ENCODE peak calls at places on chromosomes 2 and 18, in five cellular contexts. W, G, H, R and N are unnamed samples.

GRCh38 chr2:37585982-37586621 is 85.3 kb downstream of the CDC42EP3 start:
- DNase-seq in W (peak; percentile 97), G (peak; percentile 95), H (peak; percentile 91), R (peak; percentile 68), N (peak; percentile 77)

GRCh38 chr2:172329404-172330059 is 97.9 kb upstream of the ITGA6 start:
- DNase-seq in W (no peak), G (no peak), H (no peak), R (no peak), N (no peak)

GRCh38 chr2:240437181-240437860 is 1.9 kb downstream of the GPC1 start:
- DNase-seq in W (no peak), G (no peak), H (no peak), R (no peak), N (no peak)

GRCh38 chr18:59881728-59882685 is 17.8 kb upstream of the PMAIP1 start:
- DNase-seq in W (peak; percentile 43), G (peak; percentile 54), H (peak; percentile 82), R (no peak), N (no peak)

GRCh38 chr2:99636432-99637034 is 146.7 kb upstream of the REV1 start:
- DNase-seq in W (no peak), G (no peak), H (no peak), R (no peak), N (no peak)

GRCh38 chr2:160703648-160704585 is 210.3 kb upstream of the RBMS1 start:
- DNase-seq in W (no peak), G (no peak), H (no peak), R (peak; percentile 57), N (no peak)

GRCh38 chr2:24304098-24304497 is 56.2 kb downstream of the ITSN2 start:
- DNase-seq in W (peak; percentile 98), G (peak; percentile 67), H (peak; percentile 45), R (no peak), N (peak; percentile 56)

GRCh38 chr18:35306588-35307250 is 16.7 kb upstream of the ZSCAN30 start:
- DNase-seq in W (no peak), G (no peak), H (no peak), R (no peak), N (no peak)

GRCh38 chr18:35732652-35733051 is 151.1 kb downstream of the GALNT1 start:
- DNase-seq in W (peak; percentile 77), G (no peak), H (no peak), R (no peak), N (peak; percentile 39)

GRCh38 chr2:85188852-85189251 is 55.7 kb downstream of the TCF7L1 start:
- DNase-seq in W (no peak), G (no peak), H (no peak), R (no peak), N (no peak)

GRCh38 chr18:6731197-6731596 is 1.7 kb downstream of the ARHGAP28 start:
- DNase-seq in W (peak; percentile 96), G (peak; percentile 71), H (peak; percentile 74), R (no peak), N (peak; percentile 63)

GRCh38 chr2:238097201-238097987 is 2.7 kb upstream of the ESPNL start:
- DNase-seq in W (no peak), G (no peak), H (no peak), R (no peak), N (no peak)

GRCh38 chr2:2877427-2877826 is 500.2 kb downstream of the EIPR1 start:
- DNase-seq in W (no peak), G (no peak), H (no peak), R (no peak), N (no peak)

GRCh38 chr2:197215988-197216979 is 94.3 kb downstream of the ANKRD44 start:
- DNase-seq in W (peak; percentile 46), G (peak; percentile 55), H (no peak), R (peak; percentile 80), N (no peak)

GRCh38 chr18:79585395-79586370 is 93.9 kb upstream of the CTDP1 start:
- DNase-seq in W (no peak), G (no peak), H (no peak), R (no peak), N (no peak)
- TF ChIP-seq CTCF in W (no peak), G (no peak), H (no peak), R (no peak), N (no peak)

GRCh38 chr2:174682578-174683391 is 81.5 kb downstream of the CHRNA1 start:
- DNase-seq in W (peak; percentile 61), G (no peak), H (peak; percentile 29), R (no peak), N (no peak)

GRCh38 chr2:174686430-174686829 is 77.8 kb downstream of the CHRNA1 start:
- DNase-seq in W (no peak), G (no peak), H (no peak), R (no peak), N (no peak)

GRCh38 chr2:174681099-174681982 is 82.9 kb downstream of the CHRNA1 start:
- DNase-seq in W (peak; percentile 63), G (peak; percentile 5), H (no peak), R (no peak), N (no peak)

GRCh38 chr2:174681983-174682577 is 82.2 kb downstream of the CHRNA1 start:
- DNase-seq in W (peak; percentile 20), G (no peak), H (peak; percentile 26), R (no peak), N (no peak)

DNA sequence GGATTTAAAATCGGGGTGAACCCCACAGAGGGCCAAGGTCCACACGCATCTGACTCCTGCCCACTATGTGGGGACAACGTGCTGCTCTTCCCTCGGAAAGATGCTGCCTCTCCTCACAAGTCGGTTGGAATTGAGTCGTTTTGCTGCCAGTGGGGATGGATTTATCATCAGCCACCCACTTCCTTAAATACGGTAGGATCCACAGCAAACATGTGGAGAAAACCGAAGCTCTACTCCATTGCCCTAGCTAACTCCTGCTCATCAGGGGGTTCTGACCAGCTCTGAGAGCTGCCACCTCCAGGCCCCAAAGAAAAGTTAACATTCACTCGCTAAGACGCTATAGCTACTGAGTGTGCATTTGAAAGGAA is 80.9 kb downstream of the CHRNA1 start:
- DNase-seq in W (peak; percentile 60), G (peak; percentile 35), H (peak; percentile 27), R (no peak), N (no peak)
- TF ChIP-seq CTCF in W (peak; percentile 26), G (no peak), H (peak; percentile 58), R (peak; percentile 20), N (peak; percentile 44)

DNA sequence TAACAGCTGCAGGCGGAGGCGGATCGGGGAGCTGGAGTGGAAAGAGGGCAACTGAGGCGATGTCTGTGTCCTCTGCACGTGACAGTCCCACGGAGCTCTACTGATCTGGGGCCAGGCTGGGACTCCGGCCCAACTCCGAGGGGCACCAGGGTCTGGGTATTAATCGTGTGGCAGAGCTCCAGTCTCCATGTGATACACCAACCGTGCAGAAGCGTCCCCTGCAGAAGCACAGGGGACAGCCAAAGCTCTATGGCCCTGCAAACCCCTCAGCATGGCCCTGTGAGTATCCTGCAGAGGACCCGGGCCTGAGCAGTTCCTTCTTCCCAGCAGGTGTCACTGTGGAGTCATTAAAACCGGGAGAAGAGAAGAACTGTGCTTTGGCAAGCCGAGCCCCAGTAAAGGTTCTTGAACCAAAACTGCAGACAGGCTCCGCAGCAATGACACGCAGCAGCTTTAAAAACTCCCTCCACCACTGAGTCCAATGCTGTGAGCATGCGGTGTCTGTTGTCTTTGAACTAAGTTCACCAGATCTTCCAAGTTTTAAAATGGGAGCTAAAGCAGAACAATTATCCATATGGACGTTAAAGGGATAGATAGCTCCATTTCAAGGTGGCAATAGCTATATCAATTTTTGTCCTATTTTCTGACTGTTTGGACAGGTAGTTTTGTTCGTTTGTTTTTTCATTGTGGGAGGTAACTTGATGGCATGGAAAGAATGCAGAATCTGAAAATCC is 79.4 kb downstream of the TMEM182 start:
- DNase-seq in W (peak; percentile 51), G (peak; percentile 38), H (peak; percentile 51), R (no peak), N (no peak)
- TF ChIP-seq CTCF in W (peak; percentile 62), G (peak; percentile 66), H (peak; percentile 81), R (peak; percentile 59), N (peak; percentile 63)

GRCh38 chr2:134782107-134782506 is 56.3 kb upstream of the ACMSD start:
- DNase-seq in W (no peak), G (no peak), H (no peak), R (no peak), N (no peak)

GRCh38 chr2:134780977-134781376 is 57.4 kb upstream of the ACMSD start:
- DNase-seq in W (no peak), G (no peak), H (no peak), R (no peak), N (no peak)

GRCh38 chr2:134783912-134784311 is 54.5 kb upstream of the ACMSD start:
- DNase-seq in W (no peak), G (no peak), H (no peak), R (no peak), N (no peak)

GRCh38 chr2:134785659-134786058 is 52.8 kb upstream of the ACMSD start:
- DNase-seq in W (no peak), G (no peak), H (no peak), R (no peak), N (no peak)

GRCh38 chr2:134782792-134783191 is 55.6 kb upstream of the ACMSD start:
- DNase-seq in W (peak; percentile 59), G (peak; percentile 55), H (peak; percentile 43), R (no peak), N (no peak)
- TF ChIP-seq CTCF in W (peak; percentile 43), G (peak; percentile 39), H (peak; percentile 68), R (no peak), N (no peak)

GRCh38 chr18:10518595-10519273 is 7.1 kb upstream of the NAPG start:
- DNase-seq in W (peak; percentile 41), G (no peak), H (peak; percentile 13), R (no peak), N (no peak)
- TF ChIP-seq CTCF in W (peak; percentile 33), G (peak; percentile 31), H (peak; percentile 54), R (peak; percentile 9), N (peak; percentile 43)